ENCODE peak calls at places on chromosomes 12 and 14, in eight cellular contexts. I, K, X, D, Q, J, L and V are unnamed samples.

GRCh38 chr12:4984344-4984743 is 59.3 kb upstream of the KCNA5 start:
- DNase-seq in I (no peak), K (no peak), X (no peak), D (no peak), Q (no peak), J (no peak), L (no peak), V (peak; percentile 5)

GRCh38 chr14:61381589-61381988 is 60.2 kb downstream of the PRKCH start:
- DNase-seq in I (no peak), K (no peak), X (no peak), D (peak; percentile 37), Q (no peak), J (no peak), L (no peak), V (peak; percentile 46)

GRCh38 chr12:57619434-57620244 is 8.4 kb downstream of the ARHGEF25 start:
- DNase-seq in I (no peak), K (no peak), X (no peak), D (peak; percentile 32), Q (no peak), J (no peak), L (peak; percentile 28), V (no peak)

GRCh38 chr14:104870368-104871144 is 5.5 kb downstream of the CEP170B start:
- DNase-seq in I (no peak), K (peak; percentile 36), X (peak; percentile 45), D (peak; percentile 69), Q (no peak), J (peak; percentile 45), L (no peak), V (no peak)

GRCh38 chr12:5094550-5094949 is 50.9 kb downstream of the KCNA5 start:
- DNase-seq in I (no peak), K (no peak), X (no peak), D (no peak), Q (no peak), J (no peak), L (no peak), V (no peak)

GRCh38 chr12:99131761-99132199 is 486.7 kb downstream of the APAF1 start:
- DNase-seq in I (peak; percentile 20), K (no peak), X (no peak), D (no peak), Q (no peak), J (no peak), L (peak; percentile 16), V (no peak)

GRCh38 chr14:25349269-25349668 is 299.3 kb upstream of the STXBP6 start:
- DNase-seq in I (peak; percentile 77), K (no peak), X (no peak), D (peak; percentile 3), Q (no peak), J (no peak), L (no peak), V (no peak)

GRCh38 chr12:18468521-18469075 is 207.3 kb downstream of the PIK3C2G start:
- DNase-seq in I (peak; percentile 85), K (no peak), X (no peak), D (no peak), Q (no peak), J (no peak), L (no peak), V (peak; percentile 81)

GRCh38 chr14:37153005-37153404 is 19.4 kb downstream of the SLC25A21 start:
- DNase-seq in I (no peak), K (no peak), X (no peak), D (no peak), Q (no peak), J (no peak), L (no peak), V (no peak)

GRCh38 chr12:117485984-117486839 is 124.8 kb upstream of the NOS1 start:
- DNase-seq in I (no peak), K (no peak), X (no peak), D (no peak), Q (no peak), J (peak; percentile 70), L (no peak), V (no peak)

GRCh38 chr14:71852201-71852600 is 80.0 kb upstream of the RGS6 start:
- DNase-seq in I (no peak), K (no peak), X (no peak), D (no peak), Q (no peak), J (no peak), L (no peak), V (no peak)

GRCh38 chr14:66359500-66359899 is 126.7 kb upstream of the CCDC196 start:
- DNase-seq in I (peak; percentile 77), K (peak; percentile 24), X (no peak), D (peak; percentile 7), Q (peak; percentile 15), J (peak; percentile 41), L (peak; percentile 40), V (no peak)
- TF ChIP-seq CTCF in I (peak; percentile 60), K (peak; percentile 44), X (peak; percentile 78), D (peak; percentile 80), Q (peak; percentile 66), J (peak; percentile 82), L (peak; percentile 47), V (peak; percentile 72)

GRCh38 chr14:76776306-76777251 is 15.3 kb downstream of the VASH1 start:
- DNase-seq in I (no peak), K (peak; percentile 42), X (no peak), D (no peak), Q (no peak), J (no peak), L (no peak), V (no peak)
- TF ChIP-seq CTCF in I (no peak), K (peak; percentile 43), X (no peak), D (peak; percentile 13), Q (peak; percentile 4), J (no peak), L (no peak), V (no peak)

GRCh38 chr12:48813464-48814312 is 4.6 kb upstream of the CACNB3 start:
- DNase-seq in I (peak; percentile 36), K (no peak), X (no peak), D (no peak), Q (no peak), J (no peak), L (no peak), V (no peak)
- TF ChIP-seq CTCF in I (peak; percentile 9), K (no peak), X (no peak), D (no peak), Q (no peak), J (no peak), L (peak; percentile 4), V (peak; percentile 2)

GRCh38 chr14:53412819-53413664 is 259.9 kb upstream of the DDHD1 start:
- DNase-seq in I (peak; percentile 33), K (no peak), X (no peak), D (peak; percentile 4), Q (no peak), J (no peak), L (no peak), V (peak; percentile 62)
- TF ChIP-seq CTCF in I (peak; percentile 58), K (no peak), X (no peak), D (peak; percentile 42), Q (peak; percentile 34), J (peak; percentile 38), L (peak; percentile 40), V (peak; percentile 82)

DNA sequence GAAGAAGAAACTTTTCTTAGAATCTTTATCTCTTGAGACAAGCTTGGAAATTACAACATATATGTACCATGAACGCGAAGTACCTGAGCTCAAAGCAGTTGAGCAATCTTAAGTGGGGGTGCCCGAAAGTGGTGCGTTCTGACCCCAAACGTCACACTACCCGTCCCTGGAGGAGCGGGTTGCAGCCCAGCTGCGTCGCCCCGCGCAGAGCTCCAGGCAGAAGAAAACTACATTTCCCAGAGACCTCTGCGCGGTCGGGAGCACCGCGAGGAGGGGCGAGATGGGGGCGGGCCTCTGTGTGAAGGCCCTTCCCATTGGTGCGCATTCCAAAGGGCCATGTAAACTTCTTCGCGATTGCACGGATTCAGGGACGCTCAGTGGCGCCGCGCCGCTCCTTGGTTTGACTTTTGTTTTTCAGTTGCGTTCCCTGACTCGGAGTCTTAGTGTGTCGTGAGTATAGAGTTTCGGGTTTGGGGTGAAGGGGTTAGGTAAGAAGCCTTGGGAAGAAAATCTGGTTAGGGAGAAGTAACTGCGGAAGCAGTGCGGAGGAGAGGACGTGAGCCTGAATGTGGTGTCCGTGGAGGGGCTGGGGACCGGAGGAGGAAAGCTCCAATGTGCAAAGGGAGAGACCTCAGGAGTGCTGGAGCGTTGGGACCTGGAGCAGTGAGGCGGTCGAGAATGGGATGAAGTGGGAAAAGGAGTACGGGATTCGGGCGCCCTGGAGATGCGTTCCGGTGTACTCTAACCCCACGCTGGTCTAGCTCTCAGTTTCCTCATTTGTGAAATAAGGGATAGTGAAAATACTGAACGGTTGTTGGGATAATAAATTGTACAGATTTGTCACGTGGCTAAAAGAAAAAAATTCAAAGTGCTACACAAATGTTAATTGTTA is at the start of gene CCDC77:
- DNase-seq in I (peak; percentile 89), K (peak; percentile 93), X (peak; percentile 93), D (peak; percentile 95), Q (peak; percentile 86), J (peak; percentile 78), L (peak; percentile 96), V (peak; percentile 75)
- TF ChIP-seq CTCF in I (peak; percentile 20), K (peak; percentile 29), X (peak; percentile 22), D (no peak), Q (peak; percentile 32), J (no peak), L (no peak), V (peak; percentile 55)

GRCh38 chr14:78424311-78424710 is 254.1 kb downstream of the NRXN3 start:
- DNase-seq in I (no peak), K (no peak), X (no peak), D (no peak), Q (no peak), J (no peak), L (no peak), V (no peak)

GRCh38 chr14:78425332-78425731 is 255.2 kb downstream of the NRXN3 start:
- DNase-seq in I (peak; percentile 20), K (no peak), X (no peak), D (no peak), Q (no peak), J (no peak), L (no peak), V (no peak)

GRCh38 chr14:78425782-78426181 is 255.6 kb downstream of the NRXN3 start:
- DNase-seq in I (no peak), K (no peak), X (no peak), D (no peak), Q (no peak), J (no peak), L (no peak), V (no peak)
- TF ChIP-seq CTCF in I (no peak), K (no peak), X (no peak), D (no peak), Q (no peak), J (no peak), L (no peak), V (no peak)

GRCh38 chr14:66401447-66402095 is 84.6 kb upstream of the CCDC196 start:
- DNase-seq in I (peak; percentile 16), K (no peak), X (no peak), D (no peak), Q (no peak), J (no peak), L (no peak), V (no peak)
- TF ChIP-seq CTCF in I (peak; percentile 50), K (peak; percentile 14), X (no peak), D (peak; percentile 43), Q (peak; percentile 64), J (peak; percentile 58), L (peak; percentile 67), V (peak; percentile 69)